ENCODE peak calls at places on chromosomes 6 and 20, in eight cellular contexts. G is fibroblast of pulmonary artery, Q is fibroblast of mammary gland, T is choroid plexus epithelial cell, V is BE2C, X is lung, R is AG10803, O is AG09309. M is an unnamed sample.

GRCh38 chr20:2800590-2801458 is at the start of gene CPXM1:
- DNase-seq in Q (peak), R (no peak), X (no peak), G (no peak), V (no peak), O (no peak), T (no peak), M (no peak)

GRCh38 chr6:16766043-16766521 is 4.8 kb upstream of the ATXN1 start:
- DNase-seq in V (no peak), Q (peak), G (peak), O (peak), R (peak), T (peak), X (no peak), M (peak)

GRCh38 chr6:129513471-129513870 is 196.5 kb downstream of the ARHGAP18 start:
- DNase-seq in O (no peak), V (no peak), G (no peak), T (peak), X (no peak), R (peak), Q (peak), M (no peak)

GRCh38 chr20:3543901-3544507 is 73.2 kb downstream of the ATRN start:
- DNase-seq in Q (no peak), O (no peak), V (no peak), G (peak), X (no peak), T (peak), R (peak), M (peak)

GRCh38 chr20:25389858-25390537 is 637 bp downstream of the ABHD12 start:
- DNase-seq in O (no peak), V (peak), Q (no peak), R (no peak), G (no peak), T (no peak), X (peak), M (no peak)

GRCh38 chr20:62751551-62752150 is 43.0 kb downstream of the NTSR1 start:
- DNase-seq in V (no peak), G (no peak), Q (no peak), X (no peak), T (no peak), O (no peak), R (no peak), M (no peak)

GRCh38 chr6:148557796-148558457 is 188.9 kb upstream of the UST start:
- DNase-seq in O (peak), R (peak), X (no peak), V (no peak), G (peak), Q (peak), T (peak), M (no peak)

GRCh38 chr20:5680227-5680626 is 70.0 kb upstream of the SHLD1 start:
- DNase-seq in X (no peak), Q (no peak), O (no peak), V (no peak), R (no peak), G (no peak), T (peak), M (peak)

DNA sequence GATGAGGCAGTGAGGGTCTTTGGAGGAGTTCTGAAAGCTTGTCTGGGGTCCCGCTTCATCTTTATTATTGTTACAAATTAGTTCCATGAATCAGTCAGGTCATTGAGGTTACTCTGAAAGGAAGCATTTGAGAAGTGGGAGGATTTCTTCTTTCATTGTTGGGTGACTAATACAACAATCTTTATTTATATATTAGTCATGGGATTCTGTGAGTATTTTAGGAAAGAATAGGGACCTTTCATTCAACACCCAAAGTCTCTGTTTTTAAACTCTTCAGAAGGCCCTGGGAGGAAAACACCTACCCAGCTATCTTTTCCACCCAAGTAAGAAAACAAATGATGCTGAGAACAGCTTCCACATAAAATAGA is 98.3 kb downstream of the SOD2 start:
- DNase-seq in Q (peak), T (peak), O (peak), G (peak), X (no peak), R (peak), V (no peak), M (peak)
- H3K4me3 ChIP-seq in Q (no peak), T (no peak), O (no peak), G (no peak), X (no peak), R (no peak), V (no peak), M (no peak)

DNA sequence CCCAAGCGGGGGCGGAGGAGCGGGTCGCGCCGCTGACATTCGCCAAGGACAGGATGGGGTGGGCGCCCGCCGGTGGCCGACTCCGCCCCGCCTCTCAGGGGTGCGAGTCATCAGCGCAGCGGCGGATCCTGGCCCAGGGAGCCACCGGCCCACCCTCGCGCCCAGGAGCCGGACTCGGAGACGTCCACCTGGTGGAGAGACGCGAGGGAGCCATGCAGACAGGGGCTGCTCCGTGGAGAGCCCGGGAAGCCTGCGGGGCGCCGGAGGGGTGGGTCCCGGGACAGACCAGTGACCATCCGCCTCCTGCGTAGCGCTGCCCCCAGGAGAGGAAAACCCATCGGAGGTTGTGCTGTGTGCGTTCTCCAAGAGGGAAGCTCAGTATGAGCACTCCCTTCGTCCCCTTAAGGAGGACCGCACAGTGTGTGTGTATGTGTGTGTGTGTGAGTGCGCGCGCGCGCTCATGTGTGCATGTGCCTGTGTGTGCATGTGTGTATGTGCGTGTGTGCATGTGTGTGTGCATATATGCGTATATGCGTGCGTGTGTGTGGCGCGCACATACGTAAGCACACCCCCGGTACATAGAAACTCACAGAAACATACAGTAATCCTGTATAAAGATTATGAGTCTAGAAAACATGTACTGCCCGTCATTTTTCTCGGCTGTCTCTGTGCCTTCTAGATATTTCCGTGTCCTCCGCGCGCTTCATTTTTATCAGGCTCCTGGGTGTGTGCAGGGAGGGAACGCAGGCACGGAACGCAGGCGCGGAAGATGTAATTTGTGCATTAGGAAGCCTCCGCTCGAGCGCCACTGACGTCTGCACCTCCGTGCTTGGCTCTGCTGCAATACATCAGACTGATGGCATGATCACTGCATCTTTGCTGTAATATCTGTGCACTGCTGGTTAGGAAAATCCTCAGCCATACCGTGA is 158.9 kb downstream of the TBXT start:
- DNase-seq in R (peak), G (peak), Q (peak), V (peak), T (peak), X (no peak), O (no peak), M (no peak)
- TF ChIP-seq CTCF in R (peak), G (no peak), Q (no peak), V (peak), T (peak), X (no peak), O (no peak), M (no peak)

GRCh38 chr6:109379706-109380105 is 2.6 kb downstream of the CD164 start:
- DNase-seq in R (peak), Q (peak), O (no peak), G (no peak), T (peak), V (no peak), X (no peak), M (no peak)
- H3K4me3 ChIP-seq in R (peak), Q (peak), O (peak), G (peak), T (peak), V (peak), X (no peak), M (peak)

GRCh38 chr20:37941992-37942391 is 39.1 kb downstream of the VSTM2L start:
- DNase-seq in T (no peak), X (no peak), G (no peak), R (no peak), O (no peak), Q (no peak), V (no peak), M (no peak)

GRCh38 chr20:37945034-37945660 is 42.2 kb downstream of the VSTM2L start:
- DNase-seq in G (no peak), T (no peak), Q (no peak), V (no peak), R (no peak), X (no peak), O (no peak), M (no peak)

GRCh38 chr20:37944456-37944981 is 41.6 kb downstream of the VSTM2L start:
- DNase-seq in O (no peak), T (no peak), V (no peak), X (no peak), R (no peak), G (no peak), Q (no peak), M (no peak)

GRCh38 chr20:37943033-37943432 is 40.1 kb downstream of the VSTM2L start:
- DNase-seq in T (no peak), R (no peak), Q (no peak), O (no peak), X (no peak), G (no peak), V (no peak), M (no peak)

DNA sequence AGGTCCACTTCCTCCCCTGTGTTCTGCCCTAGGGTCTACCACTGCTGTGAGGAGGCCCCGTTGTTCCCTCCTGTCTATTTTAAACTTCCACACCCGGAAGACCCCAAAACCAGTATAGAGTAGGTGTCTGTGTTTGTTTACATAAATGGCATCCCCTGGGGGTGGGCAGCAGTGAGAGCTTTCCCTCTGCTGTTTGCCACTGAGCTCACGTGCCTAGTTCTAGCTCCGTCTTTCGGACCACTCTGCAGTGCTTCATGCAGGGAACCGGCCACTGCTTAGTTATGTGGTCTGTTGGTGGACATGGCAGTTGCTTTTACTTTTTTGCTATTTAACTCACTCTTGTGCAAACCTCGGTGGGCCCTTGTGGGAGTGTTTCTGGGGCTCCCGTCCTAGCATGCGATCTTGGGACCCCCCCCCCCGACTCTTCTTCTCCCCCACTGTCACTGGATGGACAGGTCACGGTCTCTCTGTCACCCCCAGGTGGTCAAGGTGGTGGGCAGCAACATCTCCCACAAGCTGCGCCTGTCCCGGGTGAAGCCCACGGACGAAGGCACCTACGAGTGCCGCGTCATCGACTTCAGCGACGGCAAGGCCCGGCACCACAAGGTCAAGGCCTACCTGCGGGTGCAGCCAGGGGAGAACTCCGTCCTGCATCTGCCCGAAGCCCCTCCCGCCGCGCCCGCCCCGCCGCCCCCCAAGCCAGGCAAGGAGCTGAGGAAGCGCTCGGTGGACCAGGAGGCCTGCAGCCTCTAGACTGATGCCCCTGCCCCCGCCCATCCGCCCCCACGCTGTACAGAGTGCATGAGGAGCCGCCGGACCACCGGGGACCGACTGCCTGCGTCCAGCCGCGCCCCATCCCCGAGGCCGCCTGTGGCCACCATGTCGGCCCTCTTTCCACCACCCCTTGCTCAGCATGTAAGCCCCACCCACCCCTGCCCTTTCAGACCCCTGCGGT is 40.9 kb downstream of the VSTM2L start:
- DNase-seq in R (no peak), G (no peak), V (no peak), Q (no peak), X (no peak), O (no peak), T (no peak), M (no peak)
- TF ChIP-seq CTCF in R (no peak), G (no peak), V (peak), Q (no peak), X (no peak), O (no peak), T (peak), M (no peak)

GRCh38 chr6:111834356-111834755 is 38.9 kb downstream of the FYN start:
- DNase-seq in R (no peak), O (no peak), T (no peak), Q (no peak), X (no peak), V (no peak), G (no peak), M (no peak)

GRCh38 chr6:111830003-111830402 is 43.2 kb downstream of the FYN start:
- DNase-seq in T (no peak), X (no peak), R (peak), Q (no peak), V (no peak), G (no peak), O (no peak), M (no peak)

GRCh38 chr6:111831408-111831807 is 41.8 kb downstream of the FYN start:
- DNase-seq in Q (no peak), G (no peak), T (no peak), R (no peak), X (no peak), O (no peak), V (no peak), M (no peak)

GRCh38 chr6:111835807-111836206 is 37.4 kb downstream of the FYN start:
- DNase-seq in O (no peak), X (no peak), Q (no peak), T (no peak), V (no peak), R (no peak), G (no peak), M (no peak)

GRCh38 chr6:111832833-111833418 is 40.3 kb downstream of the FYN start:
- DNase-seq in G (no peak), O (no peak), T (no peak), X (no peak), R (peak), V (no peak), Q (no peak), M (no peak)
- H3K4me3 ChIP-seq in G (no peak), O (no peak), T (no peak), X (no peak), R (peak), V (no peak), Q (no peak), M (no peak)

GRCh38 chr6:89371849-89372505 is 19.5 kb upstream of the UBE2J1 start:
- DNase-seq in T (peak), V (peak), Q (peak), O (no peak), X (peak), G (peak), R (peak), M (peak)

GRCh38 chr6:89372506-89372901 is 20.0 kb upstream of the UBE2J1 start:
- DNase-seq in T (no peak), Q (no peak), O (no peak), X (no peak), G (no peak), R (no peak), V (no peak), M (no peak)

GRCh38 chr6:89368107-89368506 is 15.6 kb upstream of the UBE2J1 start:
- DNase-seq in O (no peak), X (peak), V (peak), G (peak), R (peak), Q (peak), T (peak), M (peak)

GRCh38 chr6:89364586-89364985 is 12.1 kb upstream of the UBE2J1 start:
- DNase-seq in O (no peak), Q (no peak), V (no peak), X (no peak), T (no peak), G (no peak), R (no peak), M (no peak)

DNA sequence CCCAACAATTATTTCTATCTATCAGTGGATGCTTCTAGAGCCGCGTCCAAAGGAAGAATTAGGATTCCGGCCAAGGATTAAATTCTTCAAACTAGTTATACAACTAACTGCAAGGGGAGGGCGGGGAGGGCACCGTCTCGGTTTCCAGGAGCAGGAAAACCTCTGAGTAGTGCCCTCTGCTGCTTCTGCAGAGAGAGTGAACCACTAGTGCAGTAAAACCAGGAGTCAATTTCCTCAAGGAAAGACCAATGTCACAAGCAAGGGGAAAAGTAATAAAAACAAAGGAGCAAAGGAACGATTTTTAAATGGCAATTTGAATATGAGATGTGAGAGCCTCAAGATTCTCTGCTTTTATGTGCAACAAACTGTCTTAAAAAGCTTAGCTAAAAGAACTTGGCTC is 16.5 kb upstream of the UBE2J1 start:
- DNase-seq in G (peak), O (no peak), Q (peak), T (peak), R (peak), V (no peak), X (peak), M (peak)
- TF ChIP-seq CTCF in G (peak), O (peak), Q (peak), T (peak), R (peak), V (peak), X (peak), M (peak)

DNA sequence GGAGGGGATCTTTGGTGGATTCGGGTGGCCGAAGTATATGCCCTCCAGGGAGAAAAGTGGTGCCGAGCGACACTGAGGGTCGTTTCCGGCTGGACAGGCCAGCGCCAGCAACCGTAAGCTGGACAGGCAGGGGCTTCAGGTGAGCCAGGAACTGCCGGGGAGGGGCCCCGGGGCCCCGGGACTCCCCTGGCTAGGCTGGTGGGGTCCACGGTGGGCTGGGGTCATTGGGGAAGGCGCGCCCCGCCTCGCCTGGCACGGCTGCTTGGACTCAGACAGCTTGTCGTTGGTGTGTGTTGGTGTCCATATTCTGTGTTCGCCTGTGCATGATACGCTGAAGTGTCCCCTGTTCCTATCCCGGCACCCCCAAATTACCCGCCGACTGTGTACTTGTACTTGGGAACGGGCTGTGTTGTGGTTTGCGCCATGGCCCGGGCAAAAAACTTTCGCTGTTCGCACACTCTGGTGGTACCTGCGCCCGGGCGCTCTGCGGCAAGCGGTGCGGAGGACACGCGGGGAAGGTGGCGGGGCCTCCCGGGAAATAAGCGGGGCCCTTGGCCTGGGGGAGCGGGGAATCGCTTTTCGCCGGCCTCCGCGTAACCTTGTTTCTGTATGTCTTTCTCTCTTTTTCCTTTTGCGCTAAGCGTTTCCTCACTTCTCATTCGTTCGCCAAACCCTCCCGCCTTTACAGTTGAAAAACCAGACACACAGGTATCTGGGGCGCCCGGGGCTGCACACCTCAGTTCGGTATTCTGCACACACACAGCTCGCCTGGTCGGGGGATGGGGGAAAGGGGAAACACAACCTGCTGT is 3.2 kb downstream of the GNAS start:
- DNase-seq in X (no peak), T (no peak), O (no peak), V (no peak), G (no peak), Q (no peak), R (no peak), M (peak)
- H3K4me3 ChIP-seq in X (no peak), T (no peak), O (no peak), V (no peak), G (no peak), Q (no peak), R (no peak), M (peak)